ENCODE peak calls at places on chromosomes 4 and X, in four cellular contexts. O is substantia nigra; T is activated CD4-positive, alpha-beta T cell treated with anti-CD3 and anti-CD28 coated beads, Interleukin-2, amount 10 ng/mL, durations not matched to agents 7 days and 5 days; U is GM10248. C is an unnamed sample.

GRCh38 chr4:176320976-176321361 is 1.2 kb downstream of the SPCS3 start:
- DNase-seq in O (no peak), T (no peak), U (no peak), C (no peak)

GRCh38 chr4:24727390-24727789 is 68.0 kb upstream of the SOD3 start:
- DNase-seq in O (no peak), T (no peak), U (no peak), C (no peak)

GRCh38 chr4:79237836-79238235 is 88.0 kb downstream of the NAA11 start:
- DNase-seq in O (no peak), T (no peak), U (no peak), C (no peak)

GRCh38 chrX:7330551-7330950 is 182.6 kb upstream of the PUDP start:
- DNase-seq in O (no peak), T (no peak), U (no peak), C (no peak)

GRCh38 chr4:94488667-94489066 is 36.9 kb downstream of the PDLIM5 start:
- DNase-seq in O (no peak), T (no peak), U (no peak), C (no peak)

GRCh38 chr4:139663561-139664138 is 2.0 kb upstream of the MGST2 start:
- DNase-seq in O (no peak), T (no peak), U (no peak), C (no peak)

GRCh38 chrX:85903692-85904471 is 143.5 kb downstream of the CHM start:
- DNase-seq in O (no peak), T (no peak), U (no peak), C (no peak)

GRCh38 chr4:27692098-27692679 is 831.5 kb downstream of the STIM2 start:
- DNase-seq in O (no peak), T (no peak), U (peak), C (no peak)

GRCh38 chr4:170414961-170415360 is 325.2 kb upstream of the AADAT start:
- DNase-seq in O (no peak), T (no peak), U (no peak), C (no peak)

GRCh38 chr4:55080174-55080865 is 45.1 kb downstream of the KDR start:
- DNase-seq in O (no peak), T (no peak), U (no peak), C (no peak)

GRCh38 chr4:763922-764321 is 58.3 kb downstream of the PCGF3 start:
- DNase-seq in O (no peak), T (no peak), U (no peak), C (no peak)

GRCh38 chr4:187474238-187474637 is 521.3 kb upstream of the ZFP42 start:
- DNase-seq in O (no peak), T (no peak), U (no peak), C (no peak)

GRCh38 chr4:141329174-141329569 is 108.5 kb downstream of the ZNF330 start:
- DNase-seq in O (no peak), T (no peak), U (no peak), C (no peak)

GRCh38 chr4:88138561-88138960 is 19.9 kb downstream of the ABCG2 start:
- DNase-seq in O (no peak), T (no peak), U (no peak), C (no peak)

C was measured in NCI-H1105.